ENCODE peak calls at places on chromosomes 13 and 19, in seven cellular contexts. M, X, J, I, F, U and C are unnamed samples.

GRCh38 chr19:3479177-3479818 is 1.0 kb downstream of the SMIM24 start:
- DNase-seq in M (no peak), J (no peak), I (no peak), F (peak), U (peak), X (no peak), C (peak)

GRCh38 chr13:97028441-97029299 is 34.4 kb upstream of the OXGR1 start:
- DNase-seq in F (peak), M (peak), X (peak), I (peak), J (peak), U (peak), C (peak)

GRCh38 chr19:6721773-6722172 is 1.3 kb upstream of the C3 start:
- DNase-seq in J (no peak), X (no peak), F (no peak), I (no peak), U (no peak), M (no peak), C (no peak)

GRCh38 chr13:25084101-25084500 is 11.8 kb upstream of the PABPC3 start:
- DNase-seq in U (no peak), I (no peak), J (no peak), M (no peak), F (no peak), X (no peak), C (no peak)

GRCh38 chr19:19315444-19315843 is 4.9 kb downstream of the SUGP1 start:
- DNase-seq in J (no peak), I (no peak), M (no peak), X (no peak), F (no peak), U (no peak), C (no peak)

GRCh38 chr19:48681127-48681470 is 8.3 kb upstream of the NTN5 start:
- DNase-seq in J (no peak), X (no peak), U (no peak), F (no peak), M (no peak), I (no peak), C (no peak)

GRCh38 chr19:33268162-33268991 is 34.0 kb downstream of the CEBPA start:
- DNase-seq in U (no peak), F (no peak), X (no peak), J (no peak), M (no peak), I (no peak), C (no peak)

GRCh38 chr19:37999309-38000213 is 92.6 kb downstream of the SIPA1L3 start:
- DNase-seq in X (no peak), U (no peak), I (peak), F (no peak), M (no peak), J (peak), C (no peak)

GRCh38 chr19:2569596-2570465 is 93.9 kb downstream of the GADD45B start:
- DNase-seq in J (no peak), M (no peak), I (no peak), U (no peak), F (no peak), X (no peak), C (no peak)

GRCh38 chr19:28578208-28578607 is 634.7 kb downstream of the UQCRFS1 start:
- DNase-seq in F (no peak), I (no peak), M (no peak), J (no peak), U (no peak), X (no peak), C (no peak)

GRCh38 chr13:22176968-22177545 is 506.2 kb downstream of the FGF9 start:
- DNase-seq in J (no peak), F (no peak), I (no peak), X (no peak), M (no peak), U (no peak), C (no peak)

GRCh38 chr13:109336730-109337129 is 449.7 kb downstream of the IRS2 start:
- DNase-seq in M (no peak), F (no peak), X (no peak), U (no peak), I (peak), J (no peak), C (no peak)

GRCh38 chr13:35930665-35931631 is 200.2 kb downstream of the DCLK1 start:
- DNase-seq in U (no peak), X (no peak), J (no peak), F (no peak), I (no peak), M (no peak), C (peak)

GRCh38 chr19:46186717-46187101 is 38.7 kb downstream of the IGFL2 start:
- DNase-seq in M (no peak), I (no peak), F (no peak), U (no peak), X (no peak), J (no peak), C (no peak)

GRCh38 chr13:111638233-111638632 is 317.8 kb downstream of the TEX29 start:
- DNase-seq in I (no peak), J (no peak), F (no peak), X (no peak), M (no peak), U (no peak), C (no peak)

GRCh38 chr13:96996097-96996496 is 1.8 kb upstream of the OXGR1 start:
- DNase-seq in X (no peak), U (no peak), J (no peak), F (no peak), I (no peak), M (no peak), C (no peak)

GRCh38 chr13:68608147-68608546 is 1378.0 kb upstream of the PCDH9 start:
- DNase-seq in U (no peak), F (no peak), I (no peak), M (no peak), J (no peak), X (no peak), C (peak)

GRCh38 chr13:27043013-27043412 is 128.6 kb downstream of the USP12 start:
- DNase-seq in J (peak), F (no peak), I (peak), M (no peak), U (no peak), X (no peak), C (no peak)

GRCh38 chr19:4867534-4868285 is at the start of gene PLIN3:
- DNase-seq in F (peak), I (peak), J (peak), M (peak), U (peak), X (peak), C (peak)